ENCODE peak calls at places on chromosomes 11 and 22, in five cellular contexts. B is bronchial epithelial cell, T is cardiac fibroblast, Z is C1 segment of cervical spinal cord, I is ACHN. D is an unnamed sample.

GRCh38 chr22:39292561-39293074 is 26.8 kb downstream of the RPL3 start:
- DNase-seq in B (peak), T (peak), Z (no peak), I (peak), D (no peak)

GRCh38 chr11:17898782-17899181 is 114.1 kb downstream of the SERGEF start:
- DNase-seq in B (peak), T (no peak), Z (no peak), I (no peak), D (no peak)

GRCh38 chr22:29689872-29690213 is 30.0 kb upstream of the CABP7 start:
- DNase-seq in B (peak), T (peak), Z (peak), I (peak), D (no peak)

GRCh38 chr11:119315139-119316016 is 1.6 kb downstream of the MCAM start:
- DNase-seq in B (no peak), T (no peak), Z (peak), I (peak), D (no peak)

GRCh38 chr11:88300888-88301477 is 36.6 kb downstream of the CTSC start:
- DNase-seq in B (no peak), T (peak), Z (no peak), I (no peak), D (no peak)

GRCh38 chr11:64285885-64286800 is 495 bp downstream of the GPR137 start:
- DNase-seq in B (no peak), T (no peak), Z (no peak), I (peak), D (no peak)

GRCh38 chr11:34826384-34826726 is 89.8 kb downstream of the APIP start:
- DNase-seq in B (no peak), T (no peak), Z (no peak), I (no peak), D (no peak)

GRCh38 chr22:35549338-35549737 is 8.7 kb downstream of the RASD2 start:
- DNase-seq in B (no peak), T (peak), Z (peak), I (no peak), D (no peak)

GRCh38 chr22:43828711-43829447 is 16.8 kb upstream of the EFCAB6 start:
- DNase-seq in B (no peak), T (peak), Z (no peak), I (no peak), D (no peak)

D was measured in activated T-helper 2 cell treated with anti-CD3 and anti-CD28 coated beads, Interferon-gamma antibody, Interleukin-2, Interleukin-4, amounts not matched to agents 10 μg/mL and 5 μg/mL and 100 μg/mL, durations not matched to agents 14 hours and 24 hours and 36 hours.